ENCODE peak calls at places on chromosomes 5 and 9, in five cellular contexts. S is CD8-positive, alpha-beta memory T cell; G is MM.1S; J is small intestine; C is effector memory CD4-positive, alpha-beta T cell. N is an unnamed sample. For H3K4me1, the result is how much of the 10 kb centered on the place peaks cover.

GRCh38 chr5:173926359-173926758 is 38.2 kb downstream of the CPEB4 start:
- DNase-seq in S (no peak), C (no peak), G (no peak), J (no peak), N (no peak)

GRCh38 chr9:18182636-18183035 is 291.3 kb upstream of the ADAMTSL1 start:
- DNase-seq in J (peak), C (no peak), G (no peak), S (no peak), N (no peak)

GRCh38 chr5:14064841-14065240 is 78.3 kb upstream of the TRIO start:
- DNase-seq in S (no peak), C (no peak), J (no peak), G (no peak), N (peak)

GRCh38 chr9:88789785-88790184 is 201.5 kb upstream of the S1PR3 start:
- DNase-seq in J (no peak), G (no peak), C (no peak), S (no peak), N (peak)

GRCh38 chr5:56480305-56481146 is 247.4 kb upstream of the ANKRD55 start:
- DNase-seq in S (no peak), G (peak), J (no peak), C (peak), N (peak)

GRCh38 chr5:134077926-134078580 is 36.4 kb upstream of the TCF7 start:
- DNase-seq in S (no peak), G (no peak), J (no peak), C (no peak), N (no peak)

GRCh38 chr9:77011973-77012817 is 7.3 kb upstream of the FOXB2 start:
- DNase-seq in S (peak), J (peak), G (peak), C (peak), N (no peak)

GRCh38 chr5:40775085-40775845 is 19.5 kb upstream of the TTC33 start:
- DNase-seq in G (no peak), C (no peak), S (no peak), J (no peak), N (no peak)

GRCh38 chr9:34154052-34154451 is 24.8 kb upstream of the UBAP1 start:
- DNase-seq in S (no peak), C (no peak), G (no peak), J (no peak), N (no peak)

GRCh38 chr9:110069326-110070248 is 138.4 kb downstream of the C9orf152 start:
- DNase-seq in C (no peak), S (no peak), G (no peak), J (no peak), N (peak)

GRCh38 chr5:156896545-156896944 is 46.5 kb downstream of the PPP1R2B start:
- DNase-seq in J (no peak), G (no peak), C (no peak), S (no peak), N (no peak)

GRCh38 chr5:76204713-76205112 is 121.5 kb downstream of the SV2C start:
- DNase-seq in C (no peak), J (peak), S (no peak), G (no peak), N (peak)

GRCh38 chr5:95084757-95085156 is 200.1 kb downstream of the MCTP1 start:
- DNase-seq in S (no peak), J (no peak), G (no peak), C (no peak), N (no peak)

GRCh38 chr5:175202461-175203065 is 241.4 kb downstream of the DRD1 start:
- DNase-seq in J (peak), G (no peak), S (no peak), C (no peak), N (no peak)

GRCh38 chr9:86034863-86035734 is 64.3 kb downstream of the GOLM1 start:
- DNase-seq in C (no peak), S (no peak), G (peak), J (peak), N (peak)

GRCh38 chr5:174725261-174725990 is 1.0 kb downstream of the MSX2 start:
- DNase-seq in C (no peak), G (no peak), S (no peak), J (no peak), N (peak)

DNA sequence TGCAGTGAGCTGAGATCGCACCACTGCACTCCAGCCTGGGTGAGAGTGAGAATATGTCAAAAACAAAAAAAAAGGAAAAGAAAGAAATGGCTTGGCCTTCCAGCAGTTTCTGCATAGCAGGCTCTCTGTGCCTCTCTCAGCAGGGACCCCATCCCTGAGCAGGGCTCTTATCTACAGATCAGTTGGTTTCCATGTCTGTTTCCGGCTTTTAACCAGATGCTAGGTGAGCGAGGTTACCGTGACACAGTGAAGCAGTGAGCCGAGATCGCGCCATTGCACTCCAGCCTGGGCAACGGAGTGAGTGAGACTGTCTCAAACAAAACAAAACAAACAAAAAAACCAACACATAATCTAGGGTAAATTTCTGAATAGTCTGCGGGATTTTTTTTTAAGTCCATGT is 51.4 kb downstream of the COL5A1 start:
- DNase-seq in J (no peak), C (no peak), G (no peak), S (no peak), N (no peak)
- H3K4me3 ChIP-seq in J (no peak), C (no peak), G (no peak), S (no peak), N (no peak)

DNA sequence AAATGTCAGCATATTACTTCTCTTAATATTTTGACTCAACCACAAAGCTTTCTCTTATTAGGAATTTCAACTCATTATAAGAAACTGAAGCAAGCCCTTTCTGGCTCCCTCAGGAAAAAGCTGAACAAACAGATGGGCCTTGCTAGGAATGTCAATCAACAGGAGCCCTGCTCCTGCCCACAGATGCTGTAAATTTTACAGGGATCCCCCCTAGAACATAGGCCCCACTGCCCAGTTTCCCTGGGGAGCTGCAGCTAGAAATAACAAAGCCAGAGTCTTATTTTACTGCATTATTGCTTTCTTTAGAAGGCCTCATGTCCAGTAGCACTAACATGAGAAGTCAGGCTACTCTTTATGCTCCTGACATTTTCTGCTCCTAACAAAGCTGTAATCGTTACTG is 103.8 kb downstream of the PCSK1 start:
- DNase-seq in C (no peak), J (no peak), G (no peak), S (no peak), N (no peak)
- H3K4me1 ChIP-seq in C (under half), J (under half), G (under half), S (under half), N (under half)

GRCh38 chr5:33092719-33093118 is 348.0 kb upstream of the TARS1 start:
- DNase-seq in S (no peak), G (no peak), C (no peak), J (no peak), N (no peak)

GRCh38 chr5:33088176-33088575 is 352.6 kb upstream of the TARS1 start:
- DNase-seq in C (no peak), G (no peak), S (no peak), J (no peak), N (no peak)

GRCh38 chr5:33091571-33092363 is 349.0 kb upstream of the TARS1 start:
- DNase-seq in G (no peak), C (no peak), S (no peak), J (no peak), N (peak)
- H3K4me3 ChIP-seq in G (no peak), C (no peak), S (no peak), J (no peak), N (no peak)

DNA sequence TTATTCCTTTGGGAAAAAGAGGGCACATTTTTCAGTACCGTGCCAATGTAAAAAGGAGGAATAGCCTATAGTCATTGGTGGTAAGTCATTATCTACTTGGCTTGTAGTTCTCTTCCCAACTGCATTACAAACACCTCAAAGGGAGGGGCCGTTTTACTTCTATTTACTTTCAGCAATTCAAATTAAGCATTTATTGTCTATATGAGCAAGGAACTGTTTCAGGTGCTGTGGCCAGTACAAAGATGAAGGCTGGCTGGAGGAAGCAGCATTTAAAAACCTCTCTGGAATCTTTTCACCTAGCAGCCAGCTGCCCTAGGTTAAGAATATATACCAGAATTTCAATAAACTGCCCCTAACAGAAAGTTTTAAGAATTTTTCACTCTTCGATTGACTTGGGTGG is 48.9 kb downstream of the SEMA6A start:
- DNase-seq in G (no peak), C (no peak), J (peak), S (no peak), N (no peak)
- H3K4me1 ChIP-seq in G (under half), C (under half), J (under half), S (under half), N (under half)

GRCh38 chr5:135578685-135579341 is at the start of gene CXCL14:
- DNase-seq in J (peak), S (no peak), G (no peak), C (no peak), N (peak)
- H3K4me3 ChIP-seq in J (peak), S (no peak), G (no peak), C (no peak), N (peak)

GRCh38 chr5:39121315-39121714 is 47.1 kb upstream of the RICTOR start:
- DNase-seq in S (no peak), J (no peak), G (no peak), C (no peak), N (no peak)

GRCh38 chr5:39119404-39120051 is 45.3 kb upstream of the RICTOR start:
- DNase-seq in J (no peak), C (no peak), G (no peak), S (no peak), N (no peak)

GRCh38 chr5:39118638-39119037 is 44.4 kb upstream of the RICTOR start:
- DNase-seq in S (no peak), J (no peak), C (no peak), G (no peak), N (no peak)

GRCh38 chr5:39120052-39120420 is 45.8 kb upstream of the RICTOR start:
- DNase-seq in S (no peak), C (no peak), G (no peak), J (no peak), N (no peak)

DNA sequence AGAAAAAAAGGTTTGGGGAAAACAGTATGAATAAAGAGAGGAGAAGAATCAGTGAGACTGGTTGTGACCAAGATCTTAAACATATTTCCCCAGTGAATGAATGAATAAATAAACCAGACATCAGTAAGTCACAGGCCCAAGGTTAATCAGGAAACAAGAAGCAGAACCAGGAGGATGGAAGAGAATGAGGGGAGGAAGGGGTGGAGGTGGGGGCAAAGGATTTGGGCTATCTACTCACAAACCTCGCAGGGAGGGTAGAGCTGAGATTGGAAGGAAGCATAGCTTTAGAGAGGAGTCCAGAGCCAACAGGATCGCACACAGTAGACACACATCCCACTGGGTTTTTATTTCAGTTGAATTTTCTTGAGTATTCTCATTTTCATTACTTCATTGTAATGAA is 47.7 kb upstream of the RICTOR start:
- DNase-seq in J (no peak), S (no peak), C (no peak), G (no peak), N (no peak)
- H3K4me1 ChIP-seq in J (under half), S (under half), C (under half), G (under half), N (under half)

GRCh38 chr9:21381752-21382339 is 3.4 kb downstream of the IFNA2 start:
- DNase-seq in S (no peak), C (no peak), G (peak), J (no peak), N (no peak)

GRCh38 chr9:21385131-21385665 is at the start of gene IFNA2:
- DNase-seq in J (no peak), C (no peak), S (no peak), G (no peak), N (no peak)

GRCh38 chr9:21383627-21384026 is 1.6 kb downstream of the IFNA2 start:
- DNase-seq in C (no peak), G (no peak), J (no peak), S (no peak), N (no peak)
- H3K4me3 ChIP-seq in C (no peak), G (no peak), J (no peak), S (no peak), N (no peak)

DNA sequence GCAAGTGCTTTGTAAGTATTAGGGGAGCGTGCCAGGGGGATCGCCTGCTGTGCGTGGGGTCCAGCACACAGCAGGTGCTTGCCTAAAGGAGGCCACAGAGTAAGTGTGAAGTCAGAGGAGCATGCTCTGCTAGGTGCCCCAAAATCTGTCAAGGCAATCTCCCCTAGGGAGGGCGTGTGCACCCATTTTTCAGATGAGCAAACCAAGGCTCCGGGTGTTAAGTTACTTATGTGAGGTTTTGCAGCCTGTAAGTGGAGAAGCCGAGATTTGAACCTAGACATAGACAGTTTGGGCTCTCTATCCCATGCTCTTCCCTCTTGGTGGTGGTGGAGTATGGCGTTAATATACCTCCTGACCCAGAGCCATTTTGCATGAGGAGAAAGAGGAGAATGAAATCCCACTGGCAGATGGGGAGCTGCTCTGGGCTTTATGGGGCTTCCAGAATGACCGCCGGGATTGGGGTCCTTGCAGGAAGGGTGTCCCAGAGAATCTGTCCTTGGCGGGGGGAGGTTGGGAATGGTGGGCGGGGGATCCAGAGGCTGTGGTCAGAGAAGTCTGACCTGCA is 14.1 kb downstream of the NDST1 start:
- DNase-seq in J (no peak), G (no peak), S (no peak), C (no peak), N (no peak)
- H3K4me1 ChIP-seq in J (under half), G (under half), S (under half), C (under half), N (half or more)

N was measured in mammary epithelial cell.